ENCODE peak calls at places on chromosomes 13 and 19, in six cellular contexts. O is GM12891, U is HepG2, K is K562, F is H1, X is GM12878. J is an unnamed sample.
A peak's percentile ranks its signal among the peaks of the same experiment; 100 is the strongest.

GRCh38 chr13:96947343-96947910 is 46.8 kb downstream of the OXGR1 start:
- DNase-seq in O (no peak), U (no peak), K (no peak), F (no peak), X (no peak), J (no peak)

GRCh38 chr13:80988752-80989151 is 647.8 kb upstream of the SPRY2 start:
- DNase-seq in O (no peak), U (no peak), K (no peak), F (no peak), X (no peak), J (no peak)

GRCh38 chr13:76837811-76838210 is 48.4 kb downstream of the KCTD12 start:
- DNase-seq in O (no peak), U (no peak), K (no peak), F (no peak), X (no peak), J (no peak)

GRCh38 chr13:71149498-71150363 is 717.3 kb downstream of the DACH1 start:
- DNase-seq in O (no peak), U (no peak), K (no peak), F (no peak), X (no peak), J (no peak)

GRCh38 chr19:55319786-55320185 is 5.4 kb downstream of the TMEM150B start:
- DNase-seq in O (no peak), U (no peak), K (peak; percentile 78), F (peak; percentile 93), X (no peak), J (peak; percentile 60)

GRCh38 chr19:2332341-2333026 is 4.0 kb downstream of the SPPL2B start:
- DNase-seq in O (peak; percentile 77), U (no peak), K (no peak), F (no peak), X (peak; percentile 56), J (peak; percentile 69)

GRCh38 chr13:85654227-85654626 is 145.0 kb downstream of the SLITRK6 start:
- DNase-seq in O (no peak), U (no peak), K (no peak), F (no peak), X (no peak), J (no peak)

GRCh38 chr13:35784286-35784951 is 307.9 kb upstream of the MAB21L1 start:
- DNase-seq in O (no peak), U (peak; percentile 12), K (no peak), F (no peak), X (no peak), J (no peak)

GRCh38 chr13:45833663-45834062 is 17.9 kb downstream of the SIAH3 start:
- DNase-seq in O (no peak), U (no peak), K (no peak), F (peak; percentile 19), X (no peak), J (no peak)

GRCh38 chr19:38656171-38656981 is 8.9 kb downstream of the ACTN4 start:
- DNase-seq in O (no peak), U (peak; percentile 95), K (no peak), F (no peak), X (no peak), J (no peak)

GRCh38 chr13:71870036-71870435 is 3.0 kb upstream of the DACH1 start:
- DNase-seq in O (no peak), U (no peak), K (no peak), F (no peak), X (no peak), J (no peak)

GRCh38 chr19:46932346-46932745 is 71.5 kb downstream of the ARHGAP35 start:
- DNase-seq in O (no peak), U (no peak), K (no peak), F (no peak), X (no peak), J (no peak)

DNA sequence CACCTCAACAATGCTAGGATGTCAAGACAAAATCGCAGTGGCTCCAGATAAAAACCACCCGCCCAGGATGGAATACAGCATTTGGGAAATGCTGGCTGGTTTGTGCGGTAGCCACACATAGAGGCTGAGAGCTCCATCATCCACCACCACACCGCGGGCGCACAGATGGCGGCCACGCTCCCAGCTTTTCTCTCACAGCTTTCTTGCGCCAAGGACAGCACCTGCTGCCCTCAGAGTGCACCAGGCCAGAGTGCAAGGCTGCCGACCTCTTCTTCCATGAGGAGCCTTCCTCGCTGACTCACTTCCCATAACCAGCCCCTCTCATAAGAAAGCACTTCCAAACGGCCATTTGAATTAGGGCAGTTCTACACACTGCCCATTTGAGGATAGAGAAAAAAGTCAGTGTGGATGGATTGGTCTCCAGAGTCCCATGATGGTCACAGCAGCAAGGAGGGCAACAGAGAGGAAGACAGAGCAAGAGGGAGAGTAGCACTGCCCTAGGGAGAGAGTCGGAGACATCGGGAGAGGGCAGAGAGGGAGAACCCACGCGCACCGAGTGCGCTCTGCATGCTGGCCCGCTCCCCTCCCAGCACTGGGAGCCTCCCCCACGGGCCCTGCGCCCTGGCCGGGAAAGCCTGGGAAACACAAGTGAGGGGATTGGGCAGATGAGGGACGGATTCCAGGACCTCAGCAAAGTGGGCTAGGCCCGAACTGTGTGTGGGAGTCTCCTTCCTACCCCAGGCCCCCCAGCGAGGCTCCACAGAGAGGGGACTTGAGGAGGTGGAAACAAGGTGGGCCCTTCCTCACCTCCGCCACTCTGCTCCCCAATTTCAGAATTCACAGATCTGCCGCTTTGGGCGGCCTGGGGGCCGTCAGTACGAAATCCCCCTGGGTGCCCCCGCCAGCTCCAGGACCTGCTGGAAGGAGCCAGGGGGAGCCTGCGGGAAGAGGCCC is 156.9 kb downstream of the USP12 start:
- DNase-seq in O (no peak), U (no peak), K (no peak), F (peak; percentile 47), X (no peak), J (no peak)
- TF ChIP-seq TAF1 in O (no peak), U (no peak), K (no peak), F (no peak), X (no peak), J (no peak)

GRCh38 chr19:10655457-10656312 is 1.5 kb downstream of the ILF3 start:
- DNase-seq in O (no peak), U (peak; percentile 12), K (no peak), F (no peak), X (no peak), J (no peak)
- TF ChIP-seq POLR2A in O (no peak), U (no peak), K (no peak), F (no peak), X (peak; percentile 48), J (no peak)

GRCh38 chr19:34300380-34300779 is 46.0 kb downstream of the GARRE1 start:
- DNase-seq in O (no peak), U (no peak), K (no peak), F (no peak), X (no peak), J (no peak)
- TF ChIP-seq POLR2AphosphoS5 in O (no peak), U (no peak), K (no peak), F (no peak), X (no peak), J (no peak)

GRCh38 chr19:6298413-6298812 is 18.6 kb upstream of the MLLT1 start:
- DNase-seq in O (no peak), U (no peak), K (no peak), F (no peak), X (no peak), J (no peak)
- TF ChIP-seq TAF1 in O (no peak), U (no peak), K (no peak), F (no peak), X (no peak), J (no peak)

GRCh38 chr13:113106053-113106452 is 462 bp downstream of the F7 start:
- DNase-seq in O (no peak), U (no peak), K (no peak), F (no peak), X (no peak), J (no peak)

GRCh38 chr13:113106666-113107065 is 1.1 kb downstream of the F7 start:
- DNase-seq in O (no peak), U (no peak), K (no peak), F (no peak), X (no peak), J (no peak)

GRCh38 chr13:113103646-113104045 is 1.9 kb upstream of the F7 start:
- DNase-seq in O (no peak), U (no peak), K (no peak), F (no peak), X (no peak), J (no peak)

GRCh38 chr13:113102727-113103126 is 2.9 kb upstream of the F7 start:
- DNase-seq in O (no peak), U (no peak), K (no peak), F (no peak), X (no peak), J (no peak)

GRCh38 chr13:113105032-113105993 is at the start of gene F7:
- DNase-seq in O (no peak), U (peak; percentile 91), K (no peak), F (no peak), X (no peak), J (no peak)
- TF ChIP-seq POLR2A in O (no peak), U (peak; percentile 79), K (no peak), F (no peak), X (no peak), J (no peak)

DNA sequence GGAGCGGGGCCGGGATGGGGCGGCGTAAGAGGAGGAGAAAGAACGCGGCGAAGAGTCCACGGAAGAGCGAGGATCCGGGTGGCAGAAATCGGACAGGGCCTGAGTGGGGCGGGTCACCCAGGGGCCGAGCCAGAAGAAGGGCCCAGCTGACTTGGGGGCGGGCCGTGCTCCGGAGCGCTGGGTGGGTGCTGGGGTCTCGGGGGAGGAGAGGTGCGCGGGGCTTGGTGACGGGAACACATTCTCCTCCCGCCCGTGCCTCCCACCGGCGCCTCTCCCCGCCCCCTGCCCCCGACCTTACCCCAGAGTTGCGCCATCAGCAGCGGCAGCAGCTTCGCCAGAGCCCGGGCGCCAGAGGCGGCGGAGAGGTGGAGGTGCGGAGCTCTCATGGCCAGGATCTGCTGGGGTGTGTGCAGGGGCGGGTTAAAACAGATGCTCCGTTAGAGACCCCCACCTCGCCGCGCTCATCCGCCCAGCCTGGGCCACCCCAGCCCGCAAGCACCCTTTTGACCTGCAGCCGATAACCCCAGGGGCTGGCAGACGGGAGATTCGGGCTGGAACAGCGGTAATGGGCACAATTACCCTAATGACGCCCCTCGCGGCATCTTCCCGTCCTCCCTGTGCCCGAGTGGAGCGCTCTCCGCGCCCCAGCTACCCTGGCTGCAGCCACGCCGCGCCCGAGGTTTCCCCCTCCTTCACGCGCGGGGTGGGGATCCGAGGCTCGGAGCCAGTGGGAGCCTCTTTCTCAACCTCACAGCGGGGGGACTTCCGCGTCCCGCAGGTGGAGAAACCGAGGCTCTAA is 565 bp downstream of the KLK10 start:
- DNase-seq in O (no peak), U (no peak), K (no peak), F (peak; percentile 73), X (no peak), J (no peak)
- TF ChIP-seq POLR2AphosphoS5 in O (no peak), U (no peak), K (no peak), F (no peak), X (no peak), J (no peak)

DNA sequence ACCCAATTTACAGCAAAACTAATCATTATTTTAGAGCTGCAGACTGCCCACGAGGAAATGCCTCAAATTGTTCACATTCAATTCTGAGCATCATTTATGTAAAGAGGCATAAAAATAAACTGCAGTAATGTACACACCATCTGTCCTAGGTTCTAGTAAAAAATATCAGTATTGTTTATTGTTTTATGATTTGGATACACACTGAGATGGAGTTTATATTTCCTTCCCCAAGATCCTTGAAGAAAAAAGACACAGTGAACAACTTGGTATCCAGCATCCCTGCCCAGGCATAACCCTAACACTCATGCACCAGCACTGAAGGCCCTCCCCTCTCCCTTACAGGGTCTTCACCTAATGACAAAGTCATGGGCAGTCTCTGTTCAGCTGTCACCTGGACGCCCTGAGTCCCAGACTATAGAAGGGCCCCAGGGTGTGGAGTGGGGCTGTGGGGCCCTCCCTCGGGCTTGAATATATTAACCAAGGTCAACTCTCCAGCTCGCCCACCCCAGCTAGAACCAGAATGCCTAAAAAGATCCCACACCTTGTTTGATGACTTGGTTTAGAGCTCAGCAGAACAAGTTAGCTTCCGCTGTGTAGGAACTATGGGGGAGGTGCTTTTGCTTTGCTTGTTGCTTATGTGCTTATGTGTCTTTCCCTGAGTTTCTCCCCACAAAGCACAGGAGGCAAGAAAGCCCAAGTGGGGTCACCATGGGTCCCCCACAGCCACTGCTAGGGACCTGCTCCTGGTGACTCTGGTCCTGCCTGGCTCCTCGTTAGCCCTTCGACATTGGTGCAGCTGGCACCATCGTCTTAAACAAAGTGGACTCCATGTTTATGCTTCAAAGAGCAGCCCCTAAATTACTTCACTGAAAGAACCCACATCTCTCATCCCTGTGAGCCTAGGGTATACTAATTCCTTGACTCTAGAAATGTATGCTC is 111.1 kb downstream of the COL4A1 start:
- DNase-seq in O (no peak), U (no peak), K (no peak), F (no peak), X (no peak), J (no peak)
- TF ChIP-seq TAF1 in O (no peak), U (no peak), K (no peak), F (no peak), X (no peak), J (no peak)